ENCODE peak calls at places on chromosomes 1 and 21, in four cellular contexts. One of them, this sample, is unnamed.

GRCh38 chr1:154729598-154729997 is 121.6 kb upstream of the ADAR start:
- DNase-seq in dorsolateral prefrontal cortex: no peak
- DNase-seq in spleen: no peak
- DNase-seq in GM23248: peak; percentile 30
- DNase-seq in this sample: no peak

GRCh38 chr1:110003747-110004428 is 19.3 kb downstream of the AHCYL1 start:
- DNase-seq in GM23248: peak; percentile 98
- DNase-seq in spleen: no peak
- DNase-seq in dorsolateral prefrontal cortex: no peak
- DNase-seq in this sample: peak; percentile 43

GRCh38 chr21:46428286-46428685 is 30.4 kb upstream of the DIP2A start:
- DNase-seq in spleen: no peak
- DNase-seq in dorsolateral prefrontal cortex: no peak
- DNase-seq in GM23248: no peak
- DNase-seq in this sample: no peak

GRCh38 chr1:116987256-116987555 is 14.4 kb upstream of the CD101 start:
- DNase-seq in GM23248: no peak
- DNase-seq in dorsolateral prefrontal cortex: no peak
- DNase-seq in spleen: peak; percentile 85
- DNase-seq in this sample: no peak

GRCh38 chr1:150557065-150557600 is 7.9 kb downstream of the ADAMTSL4 start:
- DNase-seq in GM23248: no peak
- DNase-seq in spleen: peak; percentile 72
- DNase-seq in dorsolateral prefrontal cortex: no peak
- DNase-seq in this sample: no peak

GRCh38 chr1:201481761-201482493 is 12.9 kb upstream of the PHLDA3 start:
- DNase-seq in spleen: peak; percentile 95
- DNase-seq in GM23248: peak; percentile 89
- DNase-seq in dorsolateral prefrontal cortex: peak; percentile 90
- DNase-seq in this sample: peak; percentile 85

GRCh38 chr1:86621286-86621685 is 74.4 kb downstream of the CLCA4 start:
- DNase-seq in spleen: no peak
- DNase-seq in GM23248: no peak
- DNase-seq in dorsolateral prefrontal cortex: no peak
- DNase-seq in this sample: no peak

GRCh38 chr1:110591956-110592355 is 14.2 kb downstream of the KCNA2 start:
- DNase-seq in GM23248: no peak
- DNase-seq in dorsolateral prefrontal cortex: no peak
- DNase-seq in spleen: no peak
- DNase-seq in this sample: no peak

GRCh38 chr1:23745515-23745914 is 2.2 kb downstream of the ELOA start:
- DNase-seq in GM23248: peak; percentile 70
- DNase-seq in dorsolateral prefrontal cortex: no peak
- DNase-seq in spleen: no peak
- DNase-seq in this sample: no peak

GRCh38 chr21:17802568-17802967 is 16.6 kb downstream of the C21orf91 start:
- DNase-seq in GM23248: peak; percentile 38
- DNase-seq in spleen: no peak
- DNase-seq in dorsolateral prefrontal cortex: no peak
- DNase-seq in this sample: no peak

GRCh38 chr1:186982116-186982515 is 153.4 kb downstream of the PLA2G4A start:
- DNase-seq in spleen: no peak
- DNase-seq in GM23248: no peak
- DNase-seq in dorsolateral prefrontal cortex: no peak
- DNase-seq in this sample: no peak

GRCh38 chr1:110150330-110151174 is at the start of gene SLC6A17:
- DNase-seq in GM23248: peak; percentile 91
- DNase-seq in dorsolateral prefrontal cortex: no peak
- DNase-seq in spleen: peak; percentile 58
- DNase-seq in this sample: peak; percentile 37

GRCh38 chr1:211345719-211346118 is 19.1 kb downstream of the TRAF5 start:
- DNase-seq in GM23248: no peak
- DNase-seq in spleen: no peak
- DNase-seq in dorsolateral prefrontal cortex: no peak
- DNase-seq in this sample: no peak

GRCh38 chr21:44919111-44919912 is 1.4 kb downstream of the ITGB2 start:
- DNase-seq in dorsolateral prefrontal cortex: no peak
- DNase-seq in spleen: peak; percentile 89
- DNase-seq in GM23248: peak; percentile 30
- DNase-seq in this sample: no peak

GRCh38 chr1:162213281-162213909 is 143.9 kb downstream of the NOS1AP start:
- DNase-seq in dorsolateral prefrontal cortex: peak; percentile 57
- DNase-seq in GM23248: peak; percentile 49
- DNase-seq in spleen: no peak
- DNase-seq in this sample: peak; percentile 80

GRCh38 chr1:4515727-4516289 is 138.6 kb upstream of the AJAP1 start:
- DNase-seq in spleen: no peak
- DNase-seq in dorsolateral prefrontal cortex: no peak
- DNase-seq in GM23248: no peak
- DNase-seq in this sample: no peak

GRCh38 chr1:208850441-208850840 is 606.3 kb upstream of the PLXNA2 start:
- DNase-seq in spleen: no peak
- DNase-seq in dorsolateral prefrontal cortex: no peak
- DNase-seq in GM23248: no peak
- DNase-seq in this sample: no peak

DNA sequence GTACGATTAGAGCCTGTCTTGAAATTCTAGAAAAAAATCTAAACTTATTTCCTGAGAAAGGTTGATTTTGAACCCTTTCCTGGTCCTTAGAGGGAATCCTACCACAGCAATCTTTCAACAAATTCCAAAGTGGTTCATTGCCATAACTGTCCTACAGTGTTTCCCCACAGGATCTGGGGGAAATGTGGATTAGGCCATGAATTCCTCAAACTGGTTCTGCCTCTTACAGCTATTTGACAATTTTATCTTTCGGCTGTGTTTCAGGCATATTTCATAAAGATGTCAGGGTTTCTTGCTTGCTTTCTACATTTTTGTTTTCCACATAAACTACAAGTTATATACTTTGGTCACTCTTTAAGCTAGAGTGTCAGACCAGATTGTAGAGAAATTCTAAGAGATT is 544 bp upstream of the ZP4 start:
- DNase-seq in dorsolateral prefrontal cortex: no peak
- DNase-seq in spleen: no peak
- DNase-seq in GM23248: no peak
- DNase-seq in this sample: no peak
- H3K27ac ChIP-seq in dorsolateral prefrontal cortex: no peak overlapping the region
- H3K27ac ChIP-seq in spleen: no peak overlapping the region
- H3K27ac ChIP-seq in GM23248: no peak overlapping the region
- H3K27ac ChIP-seq in this sample: no peak overlapping the region

DNA sequence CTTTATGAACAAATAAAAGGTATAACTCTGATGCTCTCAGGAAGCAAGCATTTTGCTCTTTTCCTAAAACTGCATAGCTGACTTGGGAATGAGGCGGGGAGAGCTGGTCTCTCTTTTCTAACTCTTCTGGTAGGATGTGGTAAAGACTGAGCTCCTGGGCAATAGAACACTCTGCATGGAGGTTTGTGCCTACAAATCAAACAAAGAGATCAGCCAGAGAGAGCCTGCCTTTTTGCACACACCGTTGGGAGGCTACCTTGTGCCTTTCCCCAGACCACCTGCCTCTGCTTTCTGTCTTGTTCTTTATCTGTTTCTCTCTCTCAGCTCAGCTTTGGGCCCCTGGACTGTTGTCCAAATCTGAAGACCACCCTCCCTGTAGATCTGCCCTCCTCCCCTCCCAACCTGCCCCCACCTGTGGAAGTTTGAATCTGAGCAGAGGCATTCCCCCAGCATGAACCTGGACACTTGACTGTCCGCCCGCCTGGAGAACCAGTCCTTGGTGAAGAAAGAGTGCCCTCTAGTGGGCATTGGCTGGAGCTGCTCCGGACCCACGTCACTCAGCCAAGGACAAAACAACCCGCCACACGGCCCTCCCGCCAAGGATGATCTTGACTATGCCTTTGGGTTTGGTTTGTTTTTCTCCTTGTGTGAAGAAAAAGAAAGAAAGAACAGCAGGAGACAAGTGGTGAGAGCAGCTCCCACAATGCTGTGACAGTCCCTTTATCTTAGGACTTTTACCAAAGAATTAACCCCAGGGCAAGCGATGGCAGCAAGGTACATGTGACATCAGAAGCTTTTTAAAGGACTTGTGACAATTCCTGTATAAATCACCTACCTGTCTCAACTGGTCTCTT is 228.2 kb downstream of the PBX1 start:
- DNase-seq in dorsolateral prefrontal cortex: peak; percentile 90
- DNase-seq in GM23248: peak; percentile 87
- DNase-seq in spleen: peak; percentile 87
- DNase-seq in this sample: peak; percentile 89
- H3K4me3 ChIP-seq in dorsolateral prefrontal cortex: peak overlapping the region; percentile 26
- H3K4me3 ChIP-seq in GM23248: no peak overlapping the region
- H3K4me3 ChIP-seq in spleen: no peak overlapping the region
- H3K4me3 ChIP-seq in this sample: no peak overlapping the region

GRCh38 chr1:226061793-226062557 is 541 bp upstream of the H3-3A start:
- DNase-seq in spleen: no peak
- DNase-seq in GM23248: peak; percentile 98
- DNase-seq in dorsolateral prefrontal cortex: peak; percentile 59
- DNase-seq in this sample: peak; percentile 81
- H3K27ac ChIP-seq in spleen: peak overlapping the region; percentile 100
- H3K27ac ChIP-seq in GM23248: peak overlapping the region; percentile 99
- H3K27ac ChIP-seq in dorsolateral prefrontal cortex: peak overlapping the region; percentile 100
- H3K27ac ChIP-seq in this sample: peak overlapping the region; percentile 100

GRCh38 chr1:185559151-185559550 is 175.0 kb upstream of the HMCN1 start:
- DNase-seq in spleen: no peak
- DNase-seq in dorsolateral prefrontal cortex: no peak
- DNase-seq in GM23248: no peak
- DNase-seq in this sample: no peak
- H3K4me3 ChIP-seq in spleen: no peak overlapping the region
- H3K4me3 ChIP-seq in dorsolateral prefrontal cortex: no peak overlapping the region
- H3K4me3 ChIP-seq in GM23248: no peak overlapping the region
- H3K4me3 ChIP-seq in this sample: no peak overlapping the region

GRCh38 chr1:202567747-202568146 is 142.5 kb downstream of the SYT2 start:
- DNase-seq in GM23248: peak; percentile 64
- DNase-seq in dorsolateral prefrontal cortex: no peak
- DNase-seq in spleen: no peak
- DNase-seq in this sample: no peak
- H3K27ac ChIP-seq in GM23248: peak overlapping the region; percentile 19
- H3K27ac ChIP-seq in dorsolateral prefrontal cortex: peak overlapping the region; percentile 25
- H3K27ac ChIP-seq in spleen: no peak overlapping the region
- H3K27ac ChIP-seq in this sample: no peak overlapping the region

GRCh38 chr1:39412079-39412478 is 79.4 kb upstream of the BMP8A start:
- DNase-seq in spleen: no peak
- DNase-seq in GM23248: no peak
- DNase-seq in dorsolateral prefrontal cortex: no peak
- DNase-seq in this sample: no peak
- H3K4me3 ChIP-seq in spleen: peak overlapping the region; percentile 13
- H3K4me3 ChIP-seq in GM23248: peak overlapping the region; percentile 84
- H3K4me3 ChIP-seq in dorsolateral prefrontal cortex: no peak overlapping the region
- H3K4me3 ChIP-seq in this sample: no peak overlapping the region

GRCh38 chr1:205510951-205511330 is 6.5 kb downstream of the CDK18 start:
- DNase-seq in spleen: no peak
- DNase-seq in dorsolateral prefrontal cortex: no peak
- DNase-seq in GM23248: no peak
- DNase-seq in this sample: no peak

GRCh38 chr1:205514211-205515142 is 10.0 kb downstream of the CDK18 start:
- DNase-seq in GM23248: no peak
- DNase-seq in dorsolateral prefrontal cortex: no peak
- DNase-seq in spleen: no peak
- DNase-seq in this sample: no peak

GRCh38 chr1:205510308-205510950 is 6.0 kb downstream of the CDK18 start:
- DNase-seq in dorsolateral prefrontal cortex: no peak
- DNase-seq in GM23248: no peak
- DNase-seq in spleen: no peak
- DNase-seq in this sample: no peak

GRCh38 chr1:205513774-205514173 is 9.3 kb downstream of the CDK18 start:
- DNase-seq in dorsolateral prefrontal cortex: no peak
- DNase-seq in GM23248: no peak
- DNase-seq in spleen: no peak
- DNase-seq in this sample: no peak

GRCh38 chr1:205512059-205513045 is 7.9 kb downstream of the CDK18 start:
- DNase-seq in spleen: no peak
- DNase-seq in dorsolateral prefrontal cortex: no peak
- DNase-seq in GM23248: peak; percentile 32
- DNase-seq in this sample: no peak
- H3K27ac ChIP-seq in spleen: no peak overlapping the region
- H3K27ac ChIP-seq in dorsolateral prefrontal cortex: peak overlapping the region; percentile 99
- H3K27ac ChIP-seq in GM23248: no peak overlapping the region
- H3K27ac ChIP-seq in this sample: no peak overlapping the region

GRCh38 chr21:35467536-35467935 is 418.4 kb upstream of the RUNX1 start:
- DNase-seq in spleen: no peak
- DNase-seq in dorsolateral prefrontal cortex: no peak
- DNase-seq in GM23248: peak; percentile 26
- DNase-seq in this sample: no peak
- H3K4me3 ChIP-seq in spleen: no peak overlapping the region
- H3K4me3 ChIP-seq in dorsolateral prefrontal cortex: no peak overlapping the region
- H3K4me3 ChIP-seq in GM23248: no peak overlapping the region
- H3K4me3 ChIP-seq in this sample: no peak overlapping the region

GRCh38 chr1:19138958-19139581 is 71.0 kb downstream of the UBR4 start:
- DNase-seq in dorsolateral prefrontal cortex: no peak
- DNase-seq in spleen: no peak
- DNase-seq in GM23248: no peak
- DNase-seq in this sample: no peak
- H3K27ac ChIP-seq in dorsolateral prefrontal cortex: no peak overlapping the region
- H3K27ac ChIP-seq in spleen: no peak overlapping the region
- H3K27ac ChIP-seq in GM23248: no peak overlapping the region
- H3K27ac ChIP-seq in this sample: no peak overlapping the region

DNA sequence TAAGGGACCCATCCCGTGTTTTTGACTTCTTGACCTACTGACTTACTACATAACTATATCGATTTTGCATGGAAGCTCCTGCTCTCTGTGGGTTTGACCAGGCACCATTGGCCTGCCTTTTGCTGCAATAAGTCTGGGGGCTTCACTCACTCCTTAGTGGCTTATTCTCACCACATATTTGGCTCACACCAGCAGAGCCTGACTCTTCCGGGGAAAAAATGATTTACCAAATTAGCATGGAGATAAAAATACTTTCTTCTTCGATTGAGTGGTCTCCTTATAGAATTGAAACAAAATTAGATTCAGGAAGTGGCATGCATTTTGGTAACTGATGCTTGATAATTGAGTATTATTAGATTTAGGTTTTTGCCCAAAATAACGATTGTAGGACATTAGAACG is 129.7 kb downstream of the RUNX1 start:
- DNase-seq in GM23248: no peak
- DNase-seq in dorsolateral prefrontal cortex: no peak
- DNase-seq in spleen: no peak
- DNase-seq in this sample: no peak
- H3K4me3 ChIP-seq in GM23248: no peak overlapping the region
- H3K4me3 ChIP-seq in dorsolateral prefrontal cortex: no peak overlapping the region
- H3K4me3 ChIP-seq in spleen: no peak overlapping the region
- H3K4me3 ChIP-seq in this sample: no peak overlapping the region